ENCODE peak calls at places on chromosome 11, in nine cellular contexts. Y is SK-N-SH, F is neural progenitor cell, G is PC-3, T is HCT116, W is OCI-LY7, I is MM.1S, O is GM23338, K is hepatocyte. J is an unnamed sample.

GRCh38 chr11:30635401-30635989 is 49.3 kb upstream of the MPPED2 start:
- DNase-seq in I (no peak), O (peak; percentile 78), T (no peak), Y (peak; percentile 63), G (no peak), K (peak; percentile 19), W (no peak), F (peak; percentile 78), J (no peak)

GRCh38 chr11:34809191-34810106 is 106.7 kb downstream of the APIP start:
- DNase-seq in F (no peak), O (no peak), W (no peak), T (no peak), I (peak; percentile 25), K (peak; percentile 26), G (peak; percentile 88), Y (no peak), J (peak; percentile 2)

GRCh38 chr11:108221981-108222685 is at the start of gene NPAT:
- DNase-seq in W (peak; percentile 65), K (no peak), O (no peak), G (no peak), Y (no peak), I (no peak), F (no peak), T (no peak), J (no peak)

GRCh38 chr11:119380816-119381185 is 689 bp downstream of the USP2 start:
- DNase-seq in F (peak; percentile 62), Y (no peak), G (no peak), T (no peak), I (no peak), W (peak; percentile 42), O (peak; percentile 75), K (no peak), J (no peak)

GRCh38 chr11:120181446-120181992 is 29.3 kb upstream of the OAF start:
- DNase-seq in G (no peak), O (no peak), Y (no peak), W (no peak), I (no peak), F (no peak), K (peak; percentile 2), T (no peak), J (no peak)

GRCh38 chr11:113090716-113091577 is 129.7 kb downstream of the NCAM1 start:
- DNase-seq in F (no peak), W (no peak), Y (peak; percentile 22), O (no peak), I (no peak), K (no peak), G (peak; percentile 25), T (no peak), J (no peak)

GRCh38 chr11:38460429-38460828 is 1862.4 kb upstream of the RAG2 start:
- DNase-seq in W (no peak), I (no peak), T (no peak), Y (no peak), G (peak; percentile 80), F (no peak), K (no peak), O (no peak), J (no peak)

GRCh38 chr11:69800278-69800677 is 18.9 kb downstream of the FGF3 start:
- DNase-seq in O (no peak), G (no peak), T (no peak), I (no peak), W (no peak), Y (no peak), F (no peak), K (no peak), J (no peak)

GRCh38 chr11:36249271-36249670 is 40.0 kb downstream of the COMMD9 start:
- DNase-seq in Y (no peak), O (no peak), F (no peak), W (no peak), I (no peak), K (peak; percentile 19), G (peak; percentile 71), T (no peak), J (peak; percentile 91)

GRCh38 chr11:109112748-109113378 is 309.1 kb upstream of the C11orf87 start:
- DNase-seq in Y (peak; percentile 63), W (no peak), F (no peak), K (peak; percentile 12), O (no peak), G (no peak), I (no peak), T (no peak), J (no peak)

GRCh38 chr11:10604340-10604748 is 35.9 kb upstream of the LYVE1 start:
- DNase-seq in I (no peak), W (no peak), Y (no peak), T (no peak), K (peak; percentile 35), O (no peak), F (no peak), G (no peak), J (peak; percentile 57)

GRCh38 chr11:129643031-129643721 is 172.5 kb upstream of the TMEM45B start:
- DNase-seq in F (no peak), Y (no peak), T (no peak), O (no peak), I (no peak), K (no peak), G (peak; percentile 98), W (no peak), J (peak; percentile 86)

GRCh38 chr11:69472766-69473519 is 8.5 kb upstream of the LINC01488 start:
- DNase-seq in F (no peak), K (no peak), O (no peak), G (no peak), T (no peak), Y (no peak), W (no peak), I (no peak), J (no peak)

GRCh38 chr11:75240381-75241035 is at the start of gene TPBGL:
- DNase-seq in I (no peak), K (peak; percentile 30), F (peak; percentile 70), Y (peak; percentile 79), G (no peak), W (no peak), O (peak; percentile 65), T (no peak), J (peak; percentile 5)

DNA sequence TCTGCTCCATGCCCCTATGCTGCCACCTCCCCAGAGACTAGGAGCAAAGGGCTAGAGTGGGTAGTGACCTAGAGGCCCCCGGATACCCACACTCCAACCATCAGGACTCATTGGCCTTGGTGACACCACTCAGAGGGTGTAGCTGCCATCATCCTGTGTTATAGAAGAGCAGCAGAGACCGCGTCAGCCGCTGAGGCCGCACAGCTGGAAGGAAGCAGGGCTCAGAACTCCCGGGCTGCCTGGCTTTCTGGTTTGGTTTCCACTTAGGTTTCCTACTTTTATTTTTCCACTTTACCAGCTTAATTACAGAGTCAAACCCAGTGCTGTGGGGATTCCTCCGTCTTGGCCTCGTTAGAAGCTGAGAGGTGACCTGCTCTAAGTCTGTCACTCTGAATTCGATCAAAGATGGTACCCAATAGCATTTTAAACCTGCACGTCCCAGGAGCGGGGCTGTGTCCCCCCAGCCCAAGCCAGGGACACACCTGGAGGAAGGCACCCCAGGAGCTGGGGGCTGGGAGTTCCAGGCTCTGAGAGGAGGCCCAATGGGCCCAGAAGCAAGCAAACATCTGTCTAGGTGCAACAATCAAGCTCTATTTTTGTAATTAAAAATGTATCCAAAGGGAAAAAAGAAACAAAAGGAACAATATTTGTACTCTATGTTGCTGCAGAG is 2.1 kb upstream of the CDKN1C start:
- DNase-seq in G (no peak), O (no peak), W (no peak), T (no peak), I (no peak), F (peak; percentile 32), K (no peak), Y (no peak), J (no peak)
- H3K4me1 ChIP-seq in G (peaks cover 30% of the 10 kb centered on the region), O (peaks cover 36% of the 10 kb centered on the region), W (peaks cover 32% of the 10 kb centered on the region), T (peaks cover 26% of the 10 kb centered on the region), I (peaks cover 3% of the 10 kb centered on the region), F (peaks cover 33% of the 10 kb centered on the region), K (peaks cover 31% of the 10 kb centered on the region), Y (peaks cover 3% of the 10 kb centered on the region), J (peaks cover 6% of the 10 kb centered on the region)

DNA sequence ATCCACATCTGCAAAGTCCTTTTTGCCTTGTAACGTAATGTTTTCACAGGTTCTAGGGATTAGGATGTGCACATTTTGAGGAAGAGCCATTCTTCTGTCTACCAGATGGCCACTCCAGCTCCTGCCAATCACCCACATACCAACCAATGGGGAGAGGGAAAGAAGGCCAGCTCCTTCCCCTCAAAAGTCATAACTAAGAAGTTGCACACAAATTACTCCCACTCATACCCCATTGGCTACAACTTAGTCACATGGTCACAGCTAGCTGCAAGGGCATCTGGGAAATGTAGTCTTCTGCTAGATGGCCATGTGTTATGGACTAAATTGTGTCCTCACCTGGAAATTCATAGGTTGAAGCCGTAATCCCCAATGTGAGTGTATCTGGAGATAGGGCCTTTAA is 15.4 kb upstream of the MYOD1 start:
- DNase-seq in F (no peak), K (no peak), I (no peak), T (peak; percentile 69), G (peak; percentile 29), Y (no peak), O (peak; percentile 43), W (peak; percentile 45), J (peak; percentile 32)
- TF ChIP-seq EZH2phosphoT487 in F (no peak), K (no peak), I (no peak), T (no peak), G (no peak), Y (no peak), O (no peak), W (no peak), J (no peak)

DNA sequence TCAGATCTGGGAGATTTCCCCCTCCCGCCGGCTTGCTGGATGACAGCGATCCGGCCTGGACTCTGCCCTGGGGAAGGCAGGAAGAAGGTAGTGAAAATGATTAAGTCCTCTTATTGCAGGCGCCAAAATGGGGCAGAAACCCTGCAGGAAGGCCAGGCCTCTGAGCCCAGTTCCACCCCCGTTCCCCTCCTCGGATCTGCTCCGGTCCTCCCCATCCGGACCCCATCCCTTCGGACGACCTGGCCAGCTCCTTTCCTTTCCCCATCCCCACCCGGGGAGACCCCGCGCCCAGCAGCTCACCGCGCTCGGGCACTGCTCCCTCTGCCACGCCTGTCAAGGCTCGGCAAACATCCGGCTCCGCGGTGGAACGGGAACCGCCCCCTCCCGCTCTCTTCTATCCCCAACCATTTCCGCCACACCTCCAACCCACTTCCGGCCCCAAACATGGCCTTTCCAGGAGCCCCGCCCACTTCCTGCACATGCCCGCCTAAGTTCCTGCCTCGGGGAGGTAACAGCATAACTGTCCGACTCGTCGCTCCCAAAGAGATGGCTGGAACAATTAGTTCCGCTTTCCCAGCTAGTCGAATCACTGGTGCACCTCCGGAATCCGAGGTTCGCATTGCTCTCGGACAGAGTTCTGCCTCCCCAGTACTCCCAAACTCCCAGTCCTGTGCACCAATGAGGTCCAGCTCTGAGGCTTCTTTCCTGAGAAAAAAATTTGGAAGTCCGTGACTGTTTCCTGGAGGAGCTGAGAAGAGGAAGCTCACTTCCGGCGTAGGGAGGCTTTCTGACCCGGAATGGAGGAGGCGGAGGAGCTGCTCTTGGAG is at the start of the genes ARHGAP1 and ZNF408:
- DNase-seq in Y (peak; percentile 97), F (peak; percentile 99), W (peak; percentile 99), I (peak; percentile 99), O (peak; percentile 100), K (peak; percentile 100), T (peak; percentile 99), G (peak; percentile 97), J (peak; percentile 100)
- H3K4me3 ChIP-seq in Y (peak within 1 kb of the TSS; percentile 87), F (peak within 1 kb of the TSS; percentile 90), W (peak within 1 kb of the TSS; percentile 92), I (peak within 1 kb of the TSS; percentile 91), O (peak within 1 kb of the TSS; percentile 90), K (peak within 1 kb of the TSS; percentile 81), T (peak within 1 kb of the TSS; percentile 91), G (peak within 1 kb of the TSS; percentile 89), J (peak within 1 kb of the TSS; percentile 88)

DNA sequence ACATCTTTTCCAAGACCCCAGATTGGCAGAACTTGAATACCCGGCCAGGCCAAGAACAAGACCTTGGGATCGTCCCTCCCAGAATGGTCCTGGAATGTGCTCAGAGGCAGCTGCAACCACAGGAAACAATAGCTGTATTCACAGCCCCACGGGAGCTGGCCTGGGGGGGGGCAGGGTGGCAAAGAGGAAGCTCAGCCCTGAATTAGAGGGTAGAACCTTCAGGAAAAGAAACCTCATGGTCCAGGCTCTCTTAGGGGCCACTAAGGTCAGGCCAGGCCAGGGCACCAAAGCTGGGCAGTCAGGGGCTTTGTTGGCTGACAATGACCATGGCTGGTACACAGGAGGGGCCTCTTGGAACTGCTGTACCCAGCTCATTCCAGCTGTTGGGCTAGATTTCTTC is 17.3 kb downstream of the RPL27A start:
- DNase-seq in G (peak; percentile 43), T (no peak), Y (no peak), W (no peak), F (peak; percentile 15), O (peak; percentile 69), I (no peak), K (no peak), J (peak; percentile 78)
- H3K4me1 ChIP-seq in G (peaks cover 11% of the 10 kb centered on the region), T (peaks cover 16% of the 10 kb centered on the region), Y (peaks cover 15% of the 10 kb centered on the region), W (peaks cover 10% of the 10 kb centered on the region), F (peaks cover 28% of the 10 kb centered on the region), O (peaks cover 45% of the 10 kb centered on the region), I (no peaks in the 10 kb centered on the region), K (peaks cover 11% of the 10 kb centered on the region), J (peaks cover 13% of the 10 kb centered on the region)